ENCODE peak calls at places on chromosomes 12 and 14, in five cellular contexts. P, K, F, Z and X are unnamed samples.

GRCh38 chr14:66398437-66398836 is 87.7 kb upstream of the CCDC196 start:
- DNase-seq in P (no peak), K (no peak), F (no peak), Z (no peak), X (no peak)

GRCh38 chr14:24861083-24861630 is 188.8 kb downstream of the STXBP6 start:
- DNase-seq in P (no peak), K (no peak), F (no peak), Z (no peak), X (no peak)

GRCh38 chr12:39165338-39165737 is 259.9 kb upstream of the CPNE8 start:
- DNase-seq in P (no peak), K (no peak), F (no peak), Z (no peak), X (no peak)

GRCh38 chr12:119938049-119938667 is 50.9 kb upstream of the BICDL1 start:
- DNase-seq in P (peak), K (peak), F (no peak), Z (peak), X (no peak)

GRCh38 chr12:130104114-130104513 is 58.1 kb upstream of the FZD10 start:
- DNase-seq in P (no peak), K (peak), F (no peak), Z (no peak), X (no peak)

GRCh38 chr14:92986254-92987147 is 63.6 kb downstream of the CHGA start:
- DNase-seq in P (peak), K (peak), F (no peak), Z (no peak), X (peak)

GRCh38 chr14:77271113-77271710 is at the start of gene NGB:
- DNase-seq in P (no peak), K (no peak), F (no peak), Z (no peak), X (no peak)

GRCh38 chr14:103224996-103225874 is 102.0 kb downstream of the TNFAIP2 start:
- DNase-seq in P (no peak), K (no peak), F (no peak), Z (no peak), X (no peak)

GRCh38 chr14:35438910-35439713 is 34.6 kb upstream of the NFKBIA start:
- DNase-seq in P (peak), K (peak), F (no peak), Z (no peak), X (no peak)

GRCh38 chr14:93033983-93034670 is 81.6 kb downstream of the ITPK1 start:
- DNase-seq in P (no peak), K (peak), F (no peak), Z (peak), X (no peak)

GRCh38 chr12:116492703-116493324 is 66.4 kb upstream of the MAP1LC3B2 start:
- DNase-seq in P (no peak), K (peak), F (no peak), Z (peak), X (no peak)